ENCODE peak calls at places on chromosomes 16 and 17, in ten cellular contexts. Q is activated T-cell treated with anti-CD3 and anti-CD28 coated beads for 1 hour; E is heart left ventricle; A is type B pancreatic cell; K is cardiac fibroblast; O is CD4-positive, alpha-beta T cell; I is A172; Z is RPMI7951; D is lower leg skin; V is amniotic epithelial cell. L is an unnamed sample.

GRCh38 chr16:12010388-12011251 is 34.1 kb downstream of the SNX29 start:
- DNase-seq in K (peak; percentile 31), A (no peak), E (no peak), I (no peak), V (no peak), O (no peak), D (no peak), Z (no peak), Q (no peak), L (no peak)

GRCh38 chr17:28327709-28328108 is 7.6 kb downstream of the IFT20 start:
- DNase-seq in A (no peak), V (peak; percentile 34), Q (no peak), Z (no peak), I (no peak), O (no peak), K (peak; percentile 22), D (no peak), E (no peak), L (no peak)

GRCh38 chr16:24776486-24777220 is 47.2 kb downstream of the TNRC6A start:
- DNase-seq in A (no peak), O (no peak), K (peak; percentile 91), I (no peak), E (peak; percentile 33), V (peak; percentile 82), D (no peak), Q (no peak), Z (no peak), L (no peak)

GRCh38 chr17:2939714-2940351 is 123.6 kb downstream of the OR1D5 start:
- DNase-seq in Z (no peak), V (no peak), I (no peak), D (no peak), O (no peak), A (no peak), K (no peak), E (no peak), Q (no peak), L (no peak)

GRCh38 chr17:49439673-49440571 is 25.2 kb upstream of the PHB1 start:
- DNase-seq in E (peak; percentile 11), A (no peak), O (no peak), Z (peak; percentile 86), K (peak; percentile 9), I (peak; percentile 70), Q (no peak), D (peak; percentile 75), V (peak; percentile 78), L (no peak)

GRCh38 chr17:42179911-42180410 is 981 bp downstream of the KCNH4 start:
- DNase-seq in Q (peak; percentile 20), I (no peak), D (no peak), E (peak; percentile 49), A (no peak), Z (peak; percentile 46), V (peak; percentile 31), O (no peak), K (peak; percentile 37), L (peak; percentile 88)

GRCh38 chr17:33667052-33667509 is 374.0 kb upstream of the ASIC2 start:
- DNase-seq in K (no peak), Q (no peak), D (peak; percentile 84), I (peak; percentile 73), V (no peak), A (no peak), O (no peak), Z (peak; percentile 28), E (no peak), L (peak; percentile 17)

GRCh38 chr16:61792194-61792904 is 243.9 kb downstream of the CDH8 start:
- DNase-seq in E (no peak), I (peak; percentile 97), Z (peak; percentile 44), K (peak; percentile 91), A (no peak), V (peak; percentile 93), Q (no peak), O (no peak), D (no peak), L (no peak)

GRCh38 chr16:1975432-1976215 is 3.8 kb downstream of the TBL3 start:
- DNase-seq in A (no peak), K (no peak), O (no peak), I (no peak), V (no peak), E (no peak), Z (no peak), Q (no peak), D (no peak), L (peak; percentile 8)

GRCh38 chr16:81094771-81095251 is 1.4 kb downstream of the GCSH start:
- DNase-seq in I (no peak), Q (no peak), A (no peak), E (no peak), V (peak; percentile 24), D (peak; percentile 60), K (peak; percentile 18), Z (peak; percentile 23), O (no peak), L (no peak)